ENCODE peak calls at places on chromosomes 13 and 19, in six cellular contexts. K, I, R, V, S and G are unnamed samples.

GRCh38 chr13:97574926-97575325 is 141.0 kb downstream of the RAP2A start:
- DNase-seq in K (no peak), V (no peak), R (no peak), I (peak), S (no peak), G (no peak)

GRCh38 chr13:25232937-25233515 is 54.3 kb downstream of the MTMR6 start:
- DNase-seq in S (no peak), V (no peak), I (peak), K (no peak), R (no peak), G (no peak)

GRCh38 chr13:87669379-87669978 is 1.7 kb upstream of the SLITRK5 start:
- DNase-seq in R (no peak), I (peak), V (no peak), S (no peak), K (no peak), G (no peak)

GRCh38 chr19:33998302-33998701 is 174.0 kb upstream of the LSM14A start:
- DNase-seq in I (no peak), R (no peak), S (no peak), K (no peak), V (no peak), G (no peak)

GRCh38 chr19:32199501-32200040 is 145.8 kb upstream of the ZNF507 start:
- DNase-seq in K (no peak), R (no peak), S (no peak), V (no peak), I (no peak), G (no peak)

GRCh38 chr19:8893419-8893818 is 61.2 kb downstream of the MBD3L1 start:
- DNase-seq in K (no peak), I (no peak), S (no peak), V (no peak), R (no peak), G (no peak)

GRCh38 chr19:15419413-15420025 is 731 bp upstream of the AKAP8L start:
- DNase-seq in K (no peak), S (no peak), R (no peak), I (peak), V (no peak), G (no peak)

GRCh38 chr19:55353803-55354697 is 469 bp downstream of the COX6B2 start:
- DNase-seq in K (peak), S (peak), I (no peak), R (peak), V (peak), G (no peak)

GRCh38 chr19:13055213-13056051 is 47.2 kb downstream of the LYL1 start:
- DNase-seq in S (peak), R (peak), K (no peak), V (no peak), I (no peak), G (no peak)

GRCh38 chr13:110195547-110196485 is 111.1 kb downstream of the COL4A1 start:
- DNase-seq in V (no peak), I (no peak), S (no peak), R (no peak), K (no peak), G (no peak)